ENCODE peak calls at places on chromosome 17, in six cellular contexts. One of them, this sample, is unnamed.
A peak's percentile ranks its signal among the peaks of the same experiment; 100 is the strongest.

GRCh38 chr17:73387746-73388577 is 76.2 kb upstream of the CDC42EP4 start:
- DNase-seq in GM23338: peak; percentile 40
- DNase-seq in SK-N-SH: no peak
- DNase-seq in GM23248: peak; percentile 80
- DNase-seq in hepatocyte: no peak
- DNase-seq in PC-3: no peak
- DNase-seq in this sample: no peak

GRCh38 chr17:17089206-17089550 is 46.9 kb downstream of the MPRIP start:
- DNase-seq in GM23338: no peak
- DNase-seq in SK-N-SH: no peak
- DNase-seq in GM23248: no peak
- DNase-seq in hepatocyte: no peak
- DNase-seq in PC-3: no peak
- DNase-seq in this sample: peak; percentile 19

GRCh38 chr17:49471089-49471683 is 23.9 kb upstream of the NGFR start:
- DNase-seq in GM23338: peak; percentile 52
- DNase-seq in SK-N-SH: peak; percentile 87
- DNase-seq in GM23248: peak; percentile 61
- DNase-seq in hepatocyte: peak; percentile 37
- DNase-seq in PC-3: no peak
- DNase-seq in this sample: no peak

GRCh38 chr17:77754956-77755355 is 203.5 kb upstream of the TNRC6C start:
- DNase-seq in GM23338: no peak
- DNase-seq in SK-N-SH: no peak
- DNase-seq in GM23248: no peak
- DNase-seq in hepatocyte: no peak
- DNase-seq in PC-3: no peak
- DNase-seq in this sample: no peak

GRCh38 chr17:82732118-82732743 is 3.2 kb upstream of the FN3K start:
- DNase-seq in GM23338: no peak
- DNase-seq in SK-N-SH: no peak
- DNase-seq in GM23248: no peak
- DNase-seq in hepatocyte: no peak
- DNase-seq in PC-3: no peak
- DNase-seq in this sample: no peak

GRCh38 chr17:44439168-44439567 is 49.7 kb upstream of the ITGA2B start:
- DNase-seq in GM23338: no peak
- DNase-seq in SK-N-SH: no peak
- DNase-seq in GM23248: no peak
- DNase-seq in hepatocyte: no peak
- DNase-seq in PC-3: no peak
- DNase-seq in this sample: no peak

GRCh38 chr17:36743130-36743529 is 141.7 kb downstream of the MRM1 start:
- DNase-seq in GM23338: peak; percentile 21
- DNase-seq in SK-N-SH: no peak
- DNase-seq in GM23248: no peak
- DNase-seq in hepatocyte: no peak
- DNase-seq in PC-3: no peak
- DNase-seq in this sample: no peak

GRCh38 chr17:79183221-79184158 is 108.9 kb downstream of the ENGASE start:
- DNase-seq in GM23338: peak; percentile 92
- DNase-seq in SK-N-SH: peak; percentile 91
- DNase-seq in GM23248: peak; percentile 34
- DNase-seq in hepatocyte: peak; percentile 41
- DNase-seq in PC-3: no peak
- DNase-seq in this sample: no peak

GRCh38 chr17:16470302-16470701 is 21.7 kb downstream of the LRRC75A start:
- DNase-seq in GM23338: no peak
- DNase-seq in SK-N-SH: peak; percentile 62
- DNase-seq in GM23248: no peak
- DNase-seq in hepatocyte: no peak
- DNase-seq in PC-3: no peak
- DNase-seq in this sample: no peak

GRCh38 chr17:8392674-8393469 is 4.8 kb downstream of the RNF222 start:
- DNase-seq in GM23338: no peak
- DNase-seq in SK-N-SH: peak; percentile 58
- DNase-seq in GM23248: no peak
- DNase-seq in hepatocyte: no peak
- DNase-seq in PC-3: no peak
- DNase-seq in this sample: no peak

GRCh38 chr17:438191-438590 is 85.6 kb upstream of the RPH3AL start:
- DNase-seq in GM23338: no peak
- DNase-seq in SK-N-SH: no peak
- DNase-seq in GM23248: no peak
- DNase-seq in hepatocyte: no peak
- DNase-seq in PC-3: no peak
- DNase-seq in this sample: no peak

GRCh38 chr17:5282639-5283217 is 644 bp downstream of the RABEP1 start:
- DNase-seq in GM23338: peak; percentile 12
- DNase-seq in SK-N-SH: no peak
- DNase-seq in GM23248: peak; percentile 54
- DNase-seq in hepatocyte: no peak
- DNase-seq in PC-3: no peak
- DNase-seq in this sample: peak; percentile 35

GRCh38 chr17:3773511-3773910 is 27.5 kb downstream of the ITGAE start:
- DNase-seq in GM23338: no peak
- DNase-seq in SK-N-SH: no peak
- DNase-seq in GM23248: peak; percentile 73
- DNase-seq in hepatocyte: no peak
- DNase-seq in PC-3: peak; percentile 54
- DNase-seq in this sample: no peak

GRCh38 chr17:7389924-7390910 is 4.1 kb downstream of the PLSCR3 start:
- DNase-seq in GM23338: no peak
- DNase-seq in SK-N-SH: no peak
- DNase-seq in GM23248: no peak
- DNase-seq in hepatocyte: no peak
- DNase-seq in PC-3: no peak
- DNase-seq in this sample: no peak

GRCh38 chr17:81518113-81518784 is 5.7 kb upstream of the ACTG1 start:
- DNase-seq in GM23338: peak; percentile 52
- DNase-seq in SK-N-SH: no peak
- DNase-seq in GM23248: peak; percentile 52
- DNase-seq in hepatocyte: no peak
- DNase-seq in PC-3: peak; percentile 25
- DNase-seq in this sample: peak; percentile 40

GRCh38 chr17:75356260-75356937 is 49.1 kb downstream of the GRB2 start:
- DNase-seq in GM23338: no peak
- DNase-seq in SK-N-SH: no peak
- DNase-seq in GM23248: no peak
- DNase-seq in hepatocyte: no peak
- DNase-seq in PC-3: no peak
- DNase-seq in this sample: no peak
- H3K79me2 ChIP-seq in GM23338: peaks cover 94% of the 10 kb centered on the region
- H3K79me2 ChIP-seq in SK-N-SH: peaks cover 92% of the 10 kb centered on the region
- H3K79me2 ChIP-seq in GM23248: peaks cover 96% of the 10 kb centered on the region
- H3K79me2 ChIP-seq in hepatocyte: peaks cover 93% of the 10 kb centered on the region
- H3K79me2 ChIP-seq in PC-3: peaks cover 88% of the 10 kb centered on the region
- H3K79me2 ChIP-seq in this sample: peaks cover 98% of the 10 kb centered on the region

DNA sequence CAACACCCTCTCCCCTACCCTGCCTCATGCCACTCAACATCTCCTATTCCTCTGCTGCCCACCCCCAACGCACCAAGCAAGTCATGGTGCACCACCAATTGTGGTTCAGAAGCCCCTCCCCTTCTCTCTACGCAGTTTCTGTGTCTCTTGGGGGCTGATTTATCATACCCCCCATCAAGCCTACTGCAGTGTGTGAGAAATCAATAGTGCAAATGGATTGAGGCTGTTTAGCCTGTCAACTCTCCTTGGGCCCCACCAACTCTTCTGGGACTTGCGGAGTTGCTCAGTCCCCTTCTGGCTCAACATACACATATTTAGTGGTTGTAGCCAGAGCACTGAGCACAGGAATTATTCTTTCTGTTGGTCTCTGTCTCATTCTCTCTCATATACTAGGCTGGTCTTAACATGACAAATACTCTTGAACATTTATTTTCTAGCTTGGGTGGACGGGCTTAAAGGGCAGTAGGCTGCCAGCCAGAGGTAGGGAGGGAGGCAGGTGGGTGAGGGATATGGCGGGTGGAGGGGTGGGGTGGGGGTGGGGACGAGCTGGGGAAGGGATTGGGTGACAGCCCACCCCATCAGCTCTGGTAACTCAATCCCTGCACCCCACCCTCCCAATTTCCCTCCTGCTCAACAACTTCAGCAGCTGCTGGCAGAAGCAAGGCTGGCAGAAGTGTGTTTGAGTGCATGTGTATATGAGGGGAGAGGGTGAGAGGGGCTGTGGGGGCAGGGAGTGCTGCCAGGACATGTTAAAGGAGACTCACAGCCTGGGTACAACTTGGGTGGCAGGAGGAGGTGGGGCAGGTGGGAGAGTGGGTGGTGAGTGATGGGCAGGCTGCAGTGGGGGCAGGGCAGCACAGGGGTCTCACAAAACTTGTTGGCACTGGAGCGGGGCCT is 4.9 kb downstream of the RARA start:
- DNase-seq in GM23338: no peak
- DNase-seq in SK-N-SH: no peak
- DNase-seq in GM23248: peak; percentile 39
- DNase-seq in hepatocyte: no peak
- DNase-seq in PC-3: peak; percentile 53
- DNase-seq in this sample: no peak
- H3K27ac ChIP-seq in GM23338: no peak overlapping the region
- H3K27ac ChIP-seq in SK-N-SH: peak overlapping the region; percentile 99
- H3K27ac ChIP-seq in GM23248: peak overlapping the region; percentile 31
- H3K27ac ChIP-seq in hepatocyte: peak overlapping the region; percentile 71
- H3K27ac ChIP-seq in PC-3: peak overlapping the region; percentile 68
- H3K27ac ChIP-seq in this sample: no peak overlapping the region

GRCh38 chr17:29612404-29613370 is 10.0 kb downstream of the CORO6 start:
- DNase-seq in GM23338: peak; percentile 38
- DNase-seq in SK-N-SH: peak; percentile 39
- DNase-seq in GM23248: no peak
- DNase-seq in hepatocyte: no peak
- DNase-seq in PC-3: no peak
- DNase-seq in this sample: no peak
- H3K9me2 ChIP-seq in GM23338: no peaks in the 10 kb centered on the region
- H3K9me2 ChIP-seq in SK-N-SH: no peaks in the 10 kb centered on the region
- H3K9me2 ChIP-seq in GM23248: no peaks in the 10 kb centered on the region
- H3K9me2 ChIP-seq in hepatocyte: no peaks in the 10 kb centered on the region
- H3K9me2 ChIP-seq in PC-3: no peaks in the 10 kb centered on the region
- H3K9me2 ChIP-seq in this sample: no peaks in the 10 kb centered on the region

DNA sequence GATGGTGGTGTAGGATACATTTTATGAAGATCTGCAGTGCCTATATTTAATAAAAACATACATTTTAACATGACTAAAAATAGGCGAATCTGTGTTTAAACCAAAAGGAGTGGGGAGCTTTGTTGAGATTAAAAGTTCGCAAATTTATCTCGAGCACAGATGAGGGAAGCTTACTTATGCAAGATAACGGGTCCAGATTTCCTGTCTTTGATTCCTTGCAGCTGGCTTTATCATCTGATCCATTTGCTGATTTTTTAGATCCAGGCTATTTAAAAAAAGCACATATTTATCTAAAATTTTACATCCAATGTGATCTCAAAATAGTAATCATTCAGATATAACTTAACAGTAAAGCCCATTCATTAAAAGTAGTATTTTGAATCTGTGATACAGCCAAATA is 57.0 kb upstream of the INTS2 start:
- DNase-seq in GM23338: no peak
- DNase-seq in SK-N-SH: no peak
- DNase-seq in GM23248: no peak
- DNase-seq in hepatocyte: no peak
- DNase-seq in PC-3: no peak
- DNase-seq in this sample: no peak
- H3K79me2 ChIP-seq in GM23338: peaks cover 26% of the 10 kb centered on the region
- H3K79me2 ChIP-seq in SK-N-SH: peaks cover 54% of the 10 kb centered on the region
- H3K79me2 ChIP-seq in GM23248: peaks cover 69% of the 10 kb centered on the region
- H3K79me2 ChIP-seq in hepatocyte: peaks cover 50% of the 10 kb centered on the region
- H3K79me2 ChIP-seq in PC-3: peaks cover 16% of the 10 kb centered on the region
- H3K79me2 ChIP-seq in this sample: no peaks in the 10 kb centered on the region

GRCh38 chr17:52026075-52026474 is 132.4 kb downstream of the CA10 start:
- DNase-seq in GM23338: no peak
- DNase-seq in SK-N-SH: no peak
- DNase-seq in GM23248: no peak
- DNase-seq in hepatocyte: no peak
- DNase-seq in PC-3: no peak
- DNase-seq in this sample: no peak
- H3K27ac ChIP-seq in GM23338: no peak overlapping the region
- H3K27ac ChIP-seq in SK-N-SH: no peak overlapping the region
- H3K27ac ChIP-seq in GM23248: no peak overlapping the region
- H3K27ac ChIP-seq in hepatocyte: no peak overlapping the region
- H3K27ac ChIP-seq in PC-3: no peak overlapping the region
- H3K27ac ChIP-seq in this sample: no peak overlapping the region

GRCh38 chr17:67200727-67201301 is 44.2 kb downstream of the HELZ start:
- DNase-seq in GM23338: peak; percentile 58
- DNase-seq in SK-N-SH: peak; percentile 55
- DNase-seq in GM23248: peak; percentile 32
- DNase-seq in hepatocyte: no peak
- DNase-seq in PC-3: peak; percentile 53
- DNase-seq in this sample: no peak
- H3K9me2 ChIP-seq in GM23338: no peaks in the 10 kb centered on the region
- H3K9me2 ChIP-seq in SK-N-SH: no peaks in the 10 kb centered on the region
- H3K9me2 ChIP-seq in GM23248: no peaks in the 10 kb centered on the region
- H3K9me2 ChIP-seq in hepatocyte: no peaks in the 10 kb centered on the region
- H3K9me2 ChIP-seq in PC-3: no peaks in the 10 kb centered on the region
- H3K9me2 ChIP-seq in this sample: no peaks in the 10 kb centered on the region

DNA sequence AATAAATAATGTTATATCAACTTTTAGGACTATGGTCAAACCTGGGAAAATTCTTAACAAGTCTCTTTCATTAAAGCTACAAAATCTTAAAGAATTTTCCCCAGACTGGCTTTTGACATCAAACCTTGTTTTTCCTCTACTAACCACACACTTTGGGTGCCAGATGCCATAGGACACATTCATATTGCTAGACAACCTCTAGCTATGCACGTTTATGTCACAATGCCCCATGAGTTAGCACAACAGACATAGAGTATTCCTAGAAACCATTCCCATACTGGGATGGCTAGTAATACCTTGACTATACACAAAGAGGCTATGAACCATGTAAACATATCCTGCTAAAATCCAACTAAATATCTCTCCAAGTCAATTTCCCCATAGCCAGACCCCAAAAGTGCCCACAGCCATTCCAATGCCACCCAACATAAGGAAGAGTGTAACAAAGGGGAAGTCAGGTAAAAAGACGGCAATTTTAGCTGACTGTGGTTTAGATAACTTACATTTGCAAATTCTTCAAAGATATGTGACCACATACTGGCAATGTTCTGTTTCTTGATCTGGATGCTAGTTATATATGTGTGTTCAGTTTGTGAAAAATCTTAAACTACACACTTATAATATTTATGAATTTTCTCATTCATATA is 23.4 kb downstream of the SMURF2 start:
- DNase-seq in GM23338: no peak
- DNase-seq in SK-N-SH: no peak
- DNase-seq in GM23248: peak; percentile 68
- DNase-seq in hepatocyte: no peak
- DNase-seq in PC-3: no peak
- DNase-seq in this sample: no peak
- H3K79me2 ChIP-seq in GM23338: peaks cover 100% of the 10 kb centered on the region
- H3K79me2 ChIP-seq in SK-N-SH: peaks cover 98% of the 10 kb centered on the region
- H3K79me2 ChIP-seq in GM23248: peaks cover 98% of the 10 kb centered on the region
- H3K79me2 ChIP-seq in hepatocyte: peaks cover 92% of the 10 kb centered on the region
- H3K79me2 ChIP-seq in PC-3: peaks cover 99% of the 10 kb centered on the region
- H3K79me2 ChIP-seq in this sample: peaks cover 11% of the 10 kb centered on the region

DNA sequence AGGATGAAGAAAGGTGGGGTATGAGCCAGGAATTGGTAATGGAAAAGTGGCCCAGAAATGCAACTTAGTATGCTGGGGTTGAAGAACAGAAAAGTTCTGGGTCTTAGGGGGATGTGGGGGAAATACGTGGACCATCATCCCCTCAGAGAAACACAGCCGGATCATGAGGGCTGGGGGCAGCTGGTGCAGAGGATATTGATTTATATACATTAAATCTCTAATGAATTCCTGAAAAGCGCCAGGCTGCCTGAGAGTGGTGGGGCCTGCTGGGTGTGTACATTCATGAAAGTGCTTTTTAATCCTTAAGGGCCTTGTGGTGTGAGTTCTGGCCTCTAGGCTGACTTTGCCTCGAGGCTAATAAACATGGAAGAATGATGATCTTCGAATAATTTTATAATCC is 31.9 kb downstream of the PRKAR1A start:
- DNase-seq in GM23338: no peak
- DNase-seq in SK-N-SH: no peak
- DNase-seq in GM23248: no peak
- DNase-seq in hepatocyte: no peak
- DNase-seq in PC-3: no peak
- DNase-seq in this sample: no peak
- H3K27ac ChIP-seq in GM23338: no peak overlapping the region
- H3K27ac ChIP-seq in SK-N-SH: no peak overlapping the region
- H3K27ac ChIP-seq in GM23248: no peak overlapping the region
- H3K27ac ChIP-seq in hepatocyte: peak overlapping the region; percentile 40
- H3K27ac ChIP-seq in PC-3: peak overlapping the region; percentile 98
- H3K27ac ChIP-seq in this sample: no peak overlapping the region

This sample was measured in OCI-LY7.